ENCODE peak calls at places on chromosomes 13 and 19, in nine cellular contexts. B is HTR-8/SVneo; F is DMS153; I is transverse colon; D is GM03348; P is stimulated activated naive CD8-positive, alpha-beta T cell treated with anti-CD3 and anti-CD28 coated beads, Interleukin-15, Interleukin-2, amounts not matched to agents 100 U/mL and 50 U/mL, for 24 hours; U is esophagus muscularis mucosa; H is choroid plexus epithelial cell; Y is cortex of kidney. N is an unnamed sample.

GRCh38 chr19:30084390-30084819 is 142.4 kb downstream of the URI1 start:
- DNase-seq in F (no peak), P (no peak), D (no peak), U (no peak), H (no peak), I (no peak), B (no peak), Y (no peak), N (no peak)

GRCh38 chr13:73303858-73304257 is 245.1 kb downstream of the KLF5 start:
- DNase-seq in F (no peak), U (no peak), P (no peak), B (no peak), D (peak; percentile 4), Y (no peak), I (no peak), H (peak; percentile 14), N (no peak)

GRCh38 chr13:109776575-109776974 is 9.8 kb downstream of the IRS2 start:
- DNase-seq in I (no peak), P (no peak), D (no peak), H (no peak), F (no peak), U (no peak), Y (no peak), B (no peak), N (no peak)

GRCh38 chr19:47142779-47143178 is 12.1 kb downstream of the SAE1 start:
- DNase-seq in H (no peak), F (no peak), D (peak; percentile 24), P (no peak), Y (no peak), U (no peak), I (no peak), B (no peak), N (no peak)

GRCh38 chr19:3612901-3613741 is 6.4 kb upstream of the TBXA2R start:
- DNase-seq in U (no peak), P (no peak), Y (no peak), F (no peak), D (no peak), B (no peak), I (no peak), H (no peak), N (no peak)

GRCh38 chr19:10318807-10319426 is 3.1 kb upstream of the FDX2 start:
- DNase-seq in I (no peak), Y (no peak), H (no peak), P (no peak), U (no peak), D (no peak), F (no peak), B (no peak), N (no peak)

GRCh38 chr19:34961775-34962174 is 2.3 kb downstream of the ZNF792 start:
- DNase-seq in F (no peak), D (no peak), P (no peak), I (no peak), Y (no peak), B (no peak), U (no peak), H (no peak), N (no peak)

GRCh38 chr19:58128041-58128685 is 22.4 kb downstream of the ZNF329 start:
- DNase-seq in F (no peak), I (no peak), B (no peak), Y (no peak), U (no peak), D (no peak), H (peak; percentile 3), P (no peak), N (no peak)

GRCh38 chr19:39512964-39513363 is 2.0 kb upstream of the SELENOV start:
- DNase-seq in P (no peak), D (no peak), F (no peak), Y (no peak), H (no peak), U (no peak), I (no peak), B (no peak), N (no peak)

GRCh38 chr13:75635621-75636338 is at the start of gene LMO7:
- DNase-seq in B (peak; percentile 24), F (no peak), U (no peak), H (peak; percentile 60), D (peak; percentile 95), I (peak; percentile 61), P (peak; percentile 45), Y (no peak), N (peak; percentile 87)

GRCh38 chr19:35856546-35857149 is at the start of gene KIRREL2:
- DNase-seq in F (no peak), P (peak; percentile 60), H (no peak), D (peak; percentile 52), Y (no peak), I (no peak), U (no peak), B (peak; percentile 48), N (no peak)

GRCh38 chr13:33323766-33324525 is 38.4 kb upstream of the STARD13 start:
- DNase-seq in F (no peak), Y (no peak), B (no peak), H (peak; percentile 34), D (peak; percentile 55), U (no peak), P (no peak), I (no peak), N (peak; percentile 28)

GRCh38 chr19:49430678-49431329 is 5.6 kb downstream of the GFY start:
- DNase-seq in B (no peak), D (no peak), F (no peak), U (no peak), H (no peak), I (no peak), P (peak; percentile 45), Y (no peak), N (no peak)

GRCh38 chr13:44648392-44649117 is 72.4 kb upstream of the TSC22D1 start:
- DNase-seq in Y (no peak), I (no peak), B (no peak), D (peak; percentile 38), P (no peak), F (no peak), U (no peak), H (peak; percentile 37), N (peak; percentile 17)

GRCh38 chr13:20359335-20359734 is 127.2 kb upstream of the GJB6 start:
- DNase-seq in Y (no peak), I (no peak), B (peak; percentile 34), D (peak; percentile 83), F (no peak), U (no peak), P (no peak), H (peak; percentile 95), N (peak; percentile 89)

GRCh38 chr13:92734545-92734944 is 492.1 kb upstream of the GPC6 start:
- DNase-seq in F (no peak), I (no peak), P (no peak), B (no peak), H (no peak), Y (no peak), U (no peak), D (no peak), N (no peak)

GRCh38 chr19:1324792-1325567 is 39.3 kb downstream of the EFNA2 start:
- DNase-seq in H (peak; percentile 88), F (no peak), I (peak; percentile 56), U (no peak), P (peak; percentile 69), D (peak; percentile 89), B (peak; percentile 28), Y (no peak), N (peak; percentile 80)

GRCh38 chr19:12090807-12091206 is 26.3 kb downstream of the ZNF844 start:
- DNase-seq in D (peak; percentile 81), H (peak; percentile 78), F (no peak), Y (no peak), U (peak; percentile 92), P (peak; percentile 81), B (peak; percentile 66), I (peak; percentile 58), N (peak; percentile 61)

GRCh38 chr19:48446579-48446978 is 796 bp downstream of the GRWD1 start:
- DNase-seq in H (no peak), Y (no peak), B (no peak), P (no peak), D (no peak), U (no peak), I (no peak), F (no peak), N (no peak)

GRCh38 chr13:35855531-35856019 is 275.6 kb downstream of the DCLK1 start:
- DNase-seq in U (peak; percentile 88), D (no peak), F (peak; percentile 53), H (no peak), P (peak; percentile 3), B (peak; percentile 39), Y (no peak), I (no peak), N (peak; percentile 40)

GRCh38 chr19:18379803-18380747 is 5.9 kb upstream of the GDF15 start:
- DNase-seq in F (peak; percentile 98), Y (no peak), I (peak; percentile 89), H (peak; percentile 80), D (peak; percentile 89), B (peak; percentile 55), P (no peak), U (peak; percentile 97), N (peak; percentile 92)